ENCODE peak calls at places on chromosome 18, in seven cellular contexts. S is H1, I is SK-N-SH, D is K562, G is HepG2, N is GM12892, V is GM12878. H is an unnamed sample.

GRCh38 chr18:3771121-3771971 is 321.4 kb downstream of the TGIF1 start:
- DNase-seq in S (peak), I (peak), D (peak), G (peak), N (peak), V (no peak), H (peak)

GRCh38 chr18:10752407-10752806 is 226.6 kb downstream of the NAPG start:
- DNase-seq in S (no peak), I (no peak), D (no peak), G (no peak), N (no peak), V (no peak), H (no peak)

GRCh38 chr18:32378705-32379104 is 92.0 kb downstream of the GAREM1 start:
- DNase-seq in S (no peak), I (no peak), D (no peak), G (peak), N (no peak), V (no peak), H (no peak)

GRCh38 chr18:31489311-31489710 is 8.7 kb upstream of the DSG2 start:
- DNase-seq in S (no peak), I (no peak), D (no peak), G (no peak), N (no peak), V (no peak), H (no peak)

GRCh38 chr18:21453512-21453862 is 147.0 kb downstream of the ESCO1 start:
- DNase-seq in S (no peak), I (no peak), D (no peak), G (no peak), N (no peak), V (no peak), H (no peak)

GRCh38 chr18:7272268-7273049 is 41.6 kb downstream of the LRRC30 start:
- DNase-seq in S (peak), I (peak), D (no peak), G (peak), N (no peak), V (no peak), H (no peak)

GRCh38 chr18:6504605-6505510 is 90.1 kb upstream of the L3MBTL4 start:
- DNase-seq in S (no peak), I (no peak), D (no peak), G (no peak), N (no peak), V (no peak), H (no peak)

GRCh38 chr18:76445275-76445674 is 49.8 kb downstream of the ZNF516 start:
- DNase-seq in S (no peak), I (no peak), D (no peak), G (no peak), N (no peak), V (no peak), H (no peak)

GRCh38 chr18:52499646-52500045 is 159.6 kb downstream of the DCC start:
- DNase-seq in S (no peak), I (no peak), D (no peak), G (peak), N (no peak), V (no peak), H (no peak)

GRCh38 chr18:79681484-79682387 is 2.1 kb downstream of the CTDP1 start:
- DNase-seq in S (no peak), I (no peak), D (no peak), G (no peak), N (no peak), V (no peak), H (no peak)

GRCh38 chr18:69944434-69944833 is 3.2 kb downstream of the CD226 start:
- DNase-seq in S (no peak), I (no peak), D (no peak), G (no peak), N (no peak), V (no peak), H (no peak)

GRCh38 chr18:43113220-43113895 is 2.1 kb downstream of the RIT2 start:
- DNase-seq in S (no peak), I (no peak), D (no peak), G (no peak), N (no peak), V (no peak), H (no peak)

GRCh38 chr18:31977270-31977872 is 34.4 kb upstream of the TRAPPC8 start:
- DNase-seq in S (peak), I (peak), D (peak), G (peak), N (no peak), V (no peak), H (no peak)

GRCh38 chr18:55587341-55588000 is 521 bp downstream of the TCF4 start:
- DNase-seq in S (no peak), I (peak), D (peak), G (no peak), N (no peak), V (no peak), H (no peak)

GRCh38 chr18:69897397-69898108 is 50.1 kb downstream of the CD226 start:
- DNase-seq in S (no peak), I (no peak), D (no peak), G (no peak), N (no peak), V (peak), H (peak)

GRCh38 chr18:12851709-12852108 is 32.3 kb downstream of the PTPN2 start:
- DNase-seq in S (no peak), I (no peak), D (no peak), G (no peak), N (no peak), V (no peak), H (no peak)

GRCh38 chr18:75607701-75608100 is 180.2 kb upstream of the SMIM21 start:
- DNase-seq in S (no peak), I (no peak), D (no peak), G (no peak), N (no peak), V (no peak), H (no peak)

GRCh38 chr18:44969214-44969842 is 288.6 kb downstream of the SETBP1 start:
- DNase-seq in S (no peak), I (no peak), D (no peak), G (no peak), N (no peak), V (no peak), H (no peak)

GRCh38 chr18:13067124-13067523 is 76.0 kb downstream of the CEP192 start:
- DNase-seq in S (no peak), I (no peak), D (no peak), G (no peak), N (no peak), V (peak), H (no peak)

GRCh38 chr18:68627812-68628211 is 87.1 kb downstream of the TMX3 start:
- DNase-seq in S (no peak), I (no peak), D (no peak), G (no peak), N (no peak), V (no peak), H (no peak)

GRCh38 chr18:43274526-43274925 is 2.8 kb downstream of the SYT4 start:
- DNase-seq in S (no peak), I (no peak), D (no peak), G (no peak), N (no peak), V (no peak), H (no peak)

GRCh38 chr18:38307919-38308318 is 742.3 kb upstream of the CELF4 start:
- DNase-seq in S (no peak), I (no peak), D (no peak), G (no peak), N (no peak), V (no peak), H (no peak)

GRCh38 chr18:26685438-26686173 is 137.3 kb upstream of the KCTD1 start:
- DNase-seq in S (no peak), I (peak), D (no peak), G (peak), N (no peak), V (no peak), H (no peak)

GRCh38 chr18:2881490-2882195 is 34.8 kb downstream of the EMILIN2 start:
- DNase-seq in S (no peak), I (no peak), D (no peak), G (no peak), N (no peak), V (no peak), H (no peak)

GRCh38 chr18:38790303-38790702 is 1224.7 kb upstream of the CELF4 start:
- DNase-seq in S (peak), I (no peak), D (no peak), G (peak), N (no peak), V (no peak), H (no peak)

GRCh38 chr18:58572181-58572580 is 56.7 kb downstream of the ALPK2 start:
- DNase-seq in S (no peak), I (no peak), D (no peak), G (no peak), N (no peak), V (no peak), H (no peak)

GRCh38 chr18:11391636-11392035 is 217.8 kb upstream of the SLC35G4 start:
- DNase-seq in S (no peak), I (no peak), D (no peak), G (no peak), N (no peak), V (no peak), H (no peak)

GRCh38 chr18:13548944-13549878 is 177.1 kb downstream of the FAM210A start:
- DNase-seq in S (no peak), I (no peak), D (no peak), G (no peak), N (no peak), V (no peak), H (peak)

GRCh38 chr18:52008330-52008729 is 331.7 kb upstream of the DCC start:
- DNase-seq in S (no peak), I (no peak), D (no peak), G (no peak), N (no peak), V (no peak), H (no peak)

GRCh38 chr18:79511671-79512301 is 116.1 kb downstream of the NFATC1 start:
- DNase-seq in S (no peak), I (peak), D (no peak), G (no peak), N (no peak), V (no peak), H (no peak)

GRCh38 chr18:13036622-13037320 is 45.6 kb downstream of the CEP192 start:
- DNase-seq in S (no peak), I (no peak), D (no peak), G (no peak), N (no peak), V (no peak), H (no peak)

GRCh38 chr18:59279193-59279592 is 5.9 kb upstream of the RAX start:
- DNase-seq in S (no peak), I (no peak), D (no peak), G (no peak), N (no peak), V (no peak), H (no peak)

GRCh38 chr18:13361422-13361821 is 142.9 kb downstream of the LDLRAD4 start:
- DNase-seq in S (no peak), I (no peak), D (no peak), G (no peak), N (no peak), V (no peak), H (no peak)

GRCh38 chr18:79069792-79070151 is 578 bp downstream of the ATP9B start:
- DNase-seq in S (no peak), I (no peak), D (no peak), G (no peak), N (no peak), V (no peak), H (no peak)

GRCh38 chr18:75915941-75916640 is 488.6 kb upstream of the SMIM21 start:
- DNase-seq in S (no peak), I (peak), D (peak), G (no peak), N (no peak), V (no peak), H (peak)

GRCh38 chr18:49849331-49850217 is 36.2 kb upstream of the ACAA2 start:
- DNase-seq in S (peak), I (no peak), D (peak), G (peak), N (no peak), V (no peak), H (no peak)

GRCh38 chr18:49177812-49178211 is 227.0 kb upstream of the SMAD7 start:
- DNase-seq in S (no peak), I (no peak), D (no peak), G (peak), N (no peak), V (no peak), H (no peak)

GRCh38 chr18:78528437-78529228 is 451.0 kb upstream of the SALL3 start:
- DNase-seq in S (no peak), I (no peak), D (peak), G (no peak), N (no peak), V (no peak), H (no peak)

GRCh38 chr18:43847164-43848091 is 570.1 kb upstream of the SYT4 start:
- DNase-seq in S (no peak), I (no peak), D (no peak), G (no peak), N (no peak), V (no peak), H (no peak)

GRCh38 chr18:46542545-46542944 is 114.5 kb downstream of the LOXHD1 start:
- DNase-seq in S (no peak), I (no peak), D (no peak), G (no peak), N (no peak), V (no peak), H (no peak)
- TF ChIP-seq TAF1 in S (no peak), I (no peak), D (no peak), G (no peak), N (no peak), V (no peak), H (no peak)

GRCh38 chr18:35331367-35332087 is 12.7 kb downstream of the ZNF24 start:
- DNase-seq in S (no peak), I (no peak), D (no peak), G (no peak), N (no peak), V (no peak), H (no peak)
- TF ChIP-seq POLR2AphosphoS5 in S (no peak), I (no peak), D (no peak), G (no peak), N (no peak), V (no peak), H (no peak)

DNA sequence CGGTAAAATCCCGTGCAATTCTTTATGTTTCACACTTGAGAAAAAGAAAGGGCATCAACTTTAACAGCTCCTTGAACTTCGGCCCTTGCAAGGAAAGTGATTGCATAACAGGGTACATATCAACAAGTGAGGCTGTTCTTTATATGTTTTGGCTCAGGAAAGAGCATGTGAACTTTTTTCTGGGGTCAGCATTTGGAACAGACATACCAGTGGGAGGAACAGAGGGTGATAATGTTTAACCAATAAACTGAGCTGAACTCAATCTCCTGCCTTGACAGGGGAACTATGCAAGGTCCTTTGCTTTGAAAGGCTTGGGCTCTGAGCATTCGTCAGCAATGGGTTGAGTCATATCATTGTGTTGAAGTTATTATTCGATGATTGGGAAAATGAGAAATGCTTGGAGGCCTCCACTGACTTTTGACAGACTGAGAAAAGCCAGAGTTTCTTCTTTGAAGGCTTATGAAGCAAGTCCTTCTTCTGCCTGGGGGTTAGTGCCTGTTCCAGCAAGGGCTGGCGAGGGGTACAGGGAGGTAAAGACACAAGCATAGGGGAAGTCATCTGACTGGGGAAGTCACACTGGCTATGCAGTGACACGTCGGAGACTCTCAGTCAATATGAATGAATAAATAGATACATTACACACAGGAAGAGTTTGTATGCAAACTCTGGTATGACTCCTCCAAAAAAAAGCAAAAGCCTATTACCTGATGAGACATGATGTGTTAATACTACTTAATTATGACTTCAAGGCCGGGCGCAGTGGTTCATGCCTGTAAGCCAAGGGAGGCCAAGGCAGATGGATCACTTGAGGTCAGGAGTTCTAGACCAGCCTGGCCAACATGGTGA is 57.2 kb downstream of the CYB5A start:
- DNase-seq in S (no peak), I (no peak), D (no peak), G (peak), N (no peak), V (no peak), H (no peak)
- TF ChIP-seq TAF1 in S (no peak), I (no peak), D (no peak), G (no peak), N (no peak), V (no peak), H (no peak)

GRCh38 chr18:8611916-8612576 is 2.8 kb downstream of the RAB12 start:
- DNase-seq in S (no peak), I (no peak), D (no peak), G (no peak), N (no peak), V (no peak), H (no peak)

GRCh38 chr18:8617907-8618306 is 8.7 kb downstream of the RAB12 start:
- DNase-seq in S (no peak), I (no peak), D (no peak), G (no peak), N (no peak), V (no peak), H (no peak)

GRCh38 chr18:8614875-8615274 is 5.6 kb downstream of the RAB12 start:
- DNase-seq in S (no peak), I (peak), D (no peak), G (no peak), N (no peak), V (no peak), H (no peak)

GRCh38 chr18:8616026-8616401 is 6.8 kb downstream of the RAB12 start:
- DNase-seq in S (no peak), I (no peak), D (no peak), G (peak), N (no peak), V (no peak), H (no peak)

GRCh38 chr18:8615397-8616025 is 6.3 kb downstream of the RAB12 start:
- DNase-seq in S (no peak), I (peak), D (peak), G (peak), N (no peak), V (no peak), H (no peak)
- TF ChIP-seq POLR2AphosphoS5 in S (no peak), I (no peak), D (no peak), G (no peak), N (no peak), V (no peak), H (no peak)

DNA sequence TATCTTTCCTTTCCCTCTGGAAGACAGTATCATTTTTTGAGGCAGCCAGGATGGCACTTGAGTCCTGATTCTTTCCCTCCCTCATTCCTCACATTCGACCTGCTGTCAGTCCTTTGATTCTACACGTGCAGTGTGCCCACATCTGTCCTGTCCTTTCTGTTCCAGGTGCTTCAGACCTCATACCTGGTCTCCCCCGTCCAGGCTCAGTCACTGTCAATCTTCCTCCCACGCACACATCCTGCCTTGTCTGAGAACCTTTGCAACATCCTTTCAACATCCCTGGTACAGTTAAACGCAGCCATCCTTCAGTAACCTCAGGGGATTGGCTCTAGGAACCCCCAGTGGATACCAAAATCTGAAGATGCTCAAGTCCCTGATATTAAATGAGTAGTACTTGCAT is 10.1 kb downstream of the BCL2 start:
- DNase-seq in S (no peak), I (no peak), D (no peak), G (no peak), N (no peak), V (no peak), H (no peak)
- TF ChIP-seq TAF1 in S (no peak), I (no peak), D (no peak), G (no peak), N (no peak), V (no peak), H (no peak)

GRCh38 chr18:66640431-66640830 is 36.5 kb upstream of the CDH19 start:
- DNase-seq in S (no peak), I (no peak), D (no peak), G (no peak), N (no peak), V (no peak), H (no peak)

GRCh38 chr18:66635342-66635741 is 31.5 kb upstream of the CDH19 start:
- DNase-seq in S (no peak), I (no peak), D (no peak), G (no peak), N (no peak), V (no peak), H (no peak)

DNA sequence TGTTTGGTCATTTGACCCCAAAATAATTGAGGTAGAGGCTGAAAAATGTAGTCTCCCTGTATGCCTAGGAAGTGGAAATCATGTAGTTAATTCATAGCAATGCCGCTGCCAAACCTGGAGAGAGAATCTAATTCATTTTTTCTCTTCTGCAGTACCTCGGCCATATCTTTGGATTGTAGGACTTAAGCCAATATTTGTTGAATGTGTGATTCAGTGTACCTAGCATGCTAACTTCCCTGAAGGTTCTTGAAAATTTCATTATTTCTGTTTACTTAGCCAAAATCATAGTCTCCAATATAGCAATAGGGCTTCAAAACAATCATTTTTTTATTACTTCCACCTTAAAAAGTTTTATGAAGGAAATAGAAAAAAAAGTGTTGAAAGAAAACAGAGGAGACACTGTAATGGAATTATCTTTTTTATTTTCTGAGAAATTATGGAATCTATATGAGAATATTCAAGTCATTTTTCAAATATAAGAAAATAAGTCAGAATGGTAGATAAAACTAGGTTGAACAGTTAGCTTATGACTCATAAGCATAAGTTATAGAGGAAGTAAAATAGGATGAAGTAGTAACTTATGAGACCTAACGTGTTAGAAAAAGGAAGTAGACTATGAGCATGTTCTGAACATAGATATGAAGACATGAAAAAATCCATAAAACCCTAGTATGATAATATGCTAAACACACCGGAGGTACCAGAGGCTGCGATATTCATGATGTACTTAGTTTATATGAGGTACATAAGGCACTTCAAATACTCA is 35.1 kb upstream of the CDH19 start:
- DNase-seq in S (no peak), I (no peak), D (no peak), G (no peak), N (no peak), V (no peak), H (no peak)
- TF ChIP-seq POLR2AphosphoS5 in S (no peak), I (no peak), D (no peak), G (no peak), N (no peak), V (no peak), H (no peak)

GRCh38 chr18:36031903-36032302 is 35.5 kb downstream of the RPRD1A start:
- DNase-seq in S (no peak), I (no peak), D (no peak), G (no peak), N (no peak), V (no peak), H (no peak)

GRCh38 chr18:36031407-36031806 is 36.0 kb downstream of the RPRD1A start:
- DNase-seq in S (no peak), I (no peak), D (no peak), G (no peak), N (no peak), V (no peak), H (no peak)

GRCh38 chr18:36034299-36034895 is 33.0 kb downstream of the RPRD1A start:
- DNase-seq in S (no peak), I (no peak), D (no peak), G (no peak), N (no peak), V (no peak), H (no peak)

GRCh38 chr18:36038102-36038663 is 29.2 kb downstream of the RPRD1A start:
- DNase-seq in S (no peak), I (no peak), D (no peak), G (no peak), N (no peak), V (no peak), H (no peak)

GRCh38 chr18:36035253-36035652 is 32.1 kb downstream of the RPRD1A start:
- DNase-seq in S (no peak), I (peak), D (no peak), G (no peak), N (no peak), V (no peak), H (no peak)
- TF ChIP-seq TAF1 in S (no peak), I (no peak), D (no peak), G (no peak), N (no peak), V (no peak), H (no peak)

H was measured in GM12891.